ENCODE peak calls at places on chromosome 12, in five cellular contexts. One of them, this sample, is unnamed.
A peak's percentile ranks its signal among the peaks of the same experiment; 100 is the strongest.

GRCh38 chr12:53340398-53340797 is 4.2 kb upstream of the SP7 start:
- DNase-seq in brain microvascular endothelial cell: no peak
- DNase-seq in cardiac muscle cell: no peak
- DNase-seq in ovary: no peak
- DNase-seq in OCI-LY7: no peak
- DNase-seq in this sample: no peak

GRCh38 chr12:45853550-45853949 is 124.0 kb downstream of the ARID2 start:
- DNase-seq in brain microvascular endothelial cell: no peak
- DNase-seq in cardiac muscle cell: no peak
- DNase-seq in ovary: no peak
- DNase-seq in OCI-LY7: no peak
- DNase-seq in this sample: no peak

GRCh38 chr12:26678697-26679660 is 154.0 kb downstream of the ITPR2 start:
- DNase-seq in brain microvascular endothelial cell: no peak
- DNase-seq in cardiac muscle cell: no peak
- DNase-seq in ovary: no peak
- DNase-seq in OCI-LY7: no peak
- DNase-seq in this sample: no peak

GRCh38 chr12:14307004-14307403 is 58.5 kb upstream of the ATF7IP start:
- DNase-seq in brain microvascular endothelial cell: no peak
- DNase-seq in cardiac muscle cell: no peak
- DNase-seq in ovary: no peak
- DNase-seq in OCI-LY7: no peak
- DNase-seq in this sample: no peak

GRCh38 chr12:10235761-10236631 is 23.3 kb downstream of the GABARAPL1 start:
- DNase-seq in brain microvascular endothelial cell: no peak
- DNase-seq in cardiac muscle cell: peak; percentile 61
- DNase-seq in ovary: no peak
- DNase-seq in OCI-LY7: peak; percentile 79
- DNase-seq in this sample: no peak

GRCh38 chr12:102642199-102642598 is 161.8 kb upstream of the IGF1 start:
- DNase-seq in brain microvascular endothelial cell: peak; percentile 18
- DNase-seq in cardiac muscle cell: peak; percentile 31
- DNase-seq in ovary: no peak
- DNase-seq in OCI-LY7: no peak
- DNase-seq in this sample: no peak

GRCh38 chr12:22415342-22416309 is 81.1 kb upstream of the ST8SIA1 start:
- DNase-seq in brain microvascular endothelial cell: no peak
- DNase-seq in cardiac muscle cell: peak; percentile 50
- DNase-seq in ovary: no peak
- DNase-seq in OCI-LY7: no peak
- DNase-seq in this sample: no peak

GRCh38 chr12:10408842-10409241 is 715 bp downstream of the KLRC4 start:
- DNase-seq in brain microvascular endothelial cell: no peak
- DNase-seq in cardiac muscle cell: no peak
- DNase-seq in ovary: no peak
- DNase-seq in OCI-LY7: peak; percentile 51
- DNase-seq in this sample: no peak

GRCh38 chr12:116508145-116509121 is 50.7 kb upstream of the MAP1LC3B2 start:
- DNase-seq in brain microvascular endothelial cell: no peak
- DNase-seq in cardiac muscle cell: peak; percentile 54
- DNase-seq in ovary: peak; percentile 57
- DNase-seq in OCI-LY7: no peak
- DNase-seq in this sample: no peak

GRCh38 chr12:94329366-94329765 is 130.3 kb downstream of the CEP83 start:
- DNase-seq in brain microvascular endothelial cell: no peak
- DNase-seq in cardiac muscle cell: peak; percentile 30
- DNase-seq in ovary: no peak
- DNase-seq in OCI-LY7: no peak
- DNase-seq in this sample: no peak

GRCh38 chr12:95143784-95144205 is 70.4 kb upstream of the NR2C1 start:
- DNase-seq in brain microvascular endothelial cell: no peak
- DNase-seq in cardiac muscle cell: peak; percentile 38
- DNase-seq in ovary: no peak
- DNase-seq in OCI-LY7: no peak
- DNase-seq in this sample: no peak

GRCh38 chr12:22101749-22102243 is 55.8 kb downstream of the CMAS start:
- DNase-seq in brain microvascular endothelial cell: peak; percentile 74
- DNase-seq in cardiac muscle cell: peak; percentile 88
- DNase-seq in ovary: no peak
- DNase-seq in OCI-LY7: no peak
- DNase-seq in this sample: no peak

GRCh38 chr12:16385779-16386646 is 38.6 kb downstream of the MGST1 start:
- DNase-seq in brain microvascular endothelial cell: peak; percentile 51
- DNase-seq in cardiac muscle cell: peak; percentile 83
- DNase-seq in ovary: no peak
- DNase-seq in OCI-LY7: peak; percentile 14
- DNase-seq in this sample: peak; percentile 5

GRCh38 chr12:130714091-130714590 is 2.0 kb downstream of the RIMBP2 start:
- DNase-seq in brain microvascular endothelial cell: no peak
- DNase-seq in cardiac muscle cell: no peak
- DNase-seq in ovary: peak; percentile 18
- DNase-seq in OCI-LY7: no peak
- DNase-seq in this sample: no peak

GRCh38 chr12:56256326-56256960 is 1.7 kb downstream of the ANKRD52 start:
- DNase-seq in brain microvascular endothelial cell: no peak
- DNase-seq in cardiac muscle cell: peak; percentile 44
- DNase-seq in ovary: no peak
- DNase-seq in OCI-LY7: no peak
- DNase-seq in this sample: no peak

GRCh38 chr12:131740626-131741025 is 29.7 kb downstream of the SFSWAP start:
- DNase-seq in brain microvascular endothelial cell: no peak
- DNase-seq in cardiac muscle cell: no peak
- DNase-seq in ovary: no peak
- DNase-seq in OCI-LY7: no peak
- DNase-seq in this sample: no peak

GRCh38 chr12:56996793-56997545 is 9.4 kb downstream of the ZBTB39 start:
- DNase-seq in brain microvascular endothelial cell: no peak
- DNase-seq in cardiac muscle cell: no peak
- DNase-seq in ovary: no peak
- DNase-seq in OCI-LY7: no peak
- DNase-seq in this sample: no peak

GRCh38 chr12:115984607-115985006 is 292.9 kb downstream of the MED13L start:
- DNase-seq in brain microvascular endothelial cell: no peak
- DNase-seq in cardiac muscle cell: no peak
- DNase-seq in ovary: no peak
- DNase-seq in OCI-LY7: no peak
- DNase-seq in this sample: no peak

GRCh38 chr12:42213023-42213422 is 25.0 kb downstream of the YAF2 start:
- DNase-seq in brain microvascular endothelial cell: peak; percentile 6
- DNase-seq in cardiac muscle cell: no peak
- DNase-seq in ovary: no peak
- DNase-seq in OCI-LY7: peak; percentile 13
- DNase-seq in this sample: no peak

GRCh38 chr12:117105902-117106301 is 6.7 kb upstream of the TESC start:
- DNase-seq in brain microvascular endothelial cell: no peak
- DNase-seq in cardiac muscle cell: no peak
- DNase-seq in ovary: no peak
- DNase-seq in OCI-LY7: peak; percentile 34
- DNase-seq in this sample: no peak

GRCh38 chr12:15918066-15918465 is 6.9 kb downstream of the DERA start:
- DNase-seq in brain microvascular endothelial cell: no peak
- DNase-seq in cardiac muscle cell: no peak
- DNase-seq in ovary: no peak
- DNase-seq in OCI-LY7: no peak
- DNase-seq in this sample: no peak

GRCh38 chr12:57258977-57259970 is 8.3 kb upstream of the STAC3 start:
- DNase-seq in brain microvascular endothelial cell: no peak
- DNase-seq in cardiac muscle cell: peak; percentile 84
- DNase-seq in ovary: no peak
- DNase-seq in OCI-LY7: no peak
- DNase-seq in this sample: no peak

GRCh38 chr12:12976366-12976765 is 23.7 kb downstream of the HEBP1 start:
- DNase-seq in brain microvascular endothelial cell: peak; percentile 97
- DNase-seq in cardiac muscle cell: peak; percentile 91
- DNase-seq in ovary: no peak
- DNase-seq in OCI-LY7: no peak
- DNase-seq in this sample: peak; percentile 99

GRCh38 chr12:75798527-75798926 is 233.0 kb downstream of the PHLDA1 start:
- DNase-seq in brain microvascular endothelial cell: no peak
- DNase-seq in cardiac muscle cell: no peak
- DNase-seq in ovary: no peak
- DNase-seq in OCI-LY7: no peak
- DNase-seq in this sample: no peak

GRCh38 chr12:113385282-113385882 is 18.3 kb downstream of the SDS start:
- DNase-seq in brain microvascular endothelial cell: no peak
- DNase-seq in cardiac muscle cell: no peak
- DNase-seq in ovary: no peak
- DNase-seq in OCI-LY7: no peak
- DNase-seq in this sample: no peak

GRCh38 chr12:20946732-20947131 is 136.2 kb downstream of the SLCO1B3 start:
- DNase-seq in brain microvascular endothelial cell: peak; percentile 32
- DNase-seq in cardiac muscle cell: peak; percentile 0
- DNase-seq in ovary: no peak
- DNase-seq in OCI-LY7: peak; percentile 42
- DNase-seq in this sample: no peak

DNA sequence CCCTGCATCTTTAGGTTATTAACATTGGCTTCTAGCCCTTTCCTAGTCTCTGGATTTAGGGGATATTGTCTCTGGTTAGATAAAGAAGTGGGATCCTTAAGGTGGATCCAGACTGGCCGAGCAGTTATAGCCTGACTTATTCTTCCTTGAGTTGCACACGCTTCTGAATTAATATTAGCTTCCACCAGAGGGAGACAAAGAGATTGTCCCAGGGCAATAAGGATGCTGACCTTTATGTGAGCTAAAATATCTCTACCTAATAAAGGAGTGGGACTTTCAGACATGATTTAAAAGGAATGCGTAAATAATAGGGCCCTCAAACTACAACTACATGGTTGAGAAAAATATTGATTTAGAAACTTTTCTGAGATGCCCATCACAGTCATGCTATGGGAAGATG is 139.7 kb downstream of the SLCO1B3 start:
- DNase-seq in brain microvascular endothelial cell: peak; percentile 18
- DNase-seq in cardiac muscle cell: peak; percentile 15
- DNase-seq in ovary: no peak
- DNase-seq in OCI-LY7: peak; percentile 35
- DNase-seq in this sample: no peak
- TF ChIP-seq CTCF in brain microvascular endothelial cell: peak; percentile 42
- TF ChIP-seq CTCF in cardiac muscle cell: peak; percentile 22
- TF ChIP-seq CTCF in ovary: no peak
- TF ChIP-seq CTCF in OCI-LY7: peak; percentile 81
- TF ChIP-seq CTCF in this sample: no peak

GRCh38 chr12:50508420-50508819 is 3.6 kb downstream of the DIP2B start:
- DNase-seq in brain microvascular endothelial cell: no peak
- DNase-seq in cardiac muscle cell: no peak
- DNase-seq in ovary: no peak
- DNase-seq in OCI-LY7: no peak
- DNase-seq in this sample: no peak
- H3K4me3 ChIP-seq in brain microvascular endothelial cell: no peak overlapping the region
- H3K4me3 ChIP-seq in cardiac muscle cell: no peak overlapping the region
- H3K4me3 ChIP-seq in ovary: no peak overlapping the region
- H3K4me3 ChIP-seq in OCI-LY7: no peak overlapping the region
- H3K4me3 ChIP-seq in this sample: no peak overlapping the region

GRCh38 chr12:59375633-59376032 is 220.2 kb upstream of the SLC16A7 start:
- DNase-seq in brain microvascular endothelial cell: no peak
- DNase-seq in cardiac muscle cell: peak; percentile 5
- DNase-seq in ovary: no peak
- DNase-seq in OCI-LY7: no peak
- DNase-seq in this sample: no peak

GRCh38 chr12:59370933-59371332 is 224.9 kb upstream of the SLC16A7 start:
- DNase-seq in brain microvascular endothelial cell: no peak
- DNase-seq in cardiac muscle cell: no peak
- DNase-seq in ovary: no peak
- DNase-seq in OCI-LY7: no peak
- DNase-seq in this sample: no peak

GRCh38 chr12:59374783-59375182 is 221.0 kb upstream of the SLC16A7 start:
- DNase-seq in brain microvascular endothelial cell: no peak
- DNase-seq in cardiac muscle cell: no peak
- DNase-seq in ovary: no peak
- DNase-seq in OCI-LY7: no peak
- DNase-seq in this sample: no peak

DNA sequence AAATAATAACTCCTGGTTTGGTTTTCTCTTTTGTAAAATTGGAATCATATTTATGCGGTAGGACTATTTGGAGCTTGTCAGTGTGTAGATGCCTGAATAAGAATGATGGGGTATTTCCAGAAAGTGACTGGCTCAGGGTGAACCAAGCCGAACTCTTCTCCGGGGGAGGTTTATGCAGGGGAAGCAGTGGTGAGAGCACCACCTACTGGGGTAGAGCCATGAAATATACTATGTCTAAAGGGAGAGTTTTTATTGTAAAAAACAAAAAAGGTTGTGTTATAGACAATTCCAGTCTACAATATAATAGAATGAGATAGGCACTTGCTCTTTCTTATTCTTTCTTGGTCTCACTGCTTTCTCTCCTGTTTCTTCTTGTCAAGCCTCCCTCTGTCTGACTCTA is 222.9 kb upstream of the SLC16A7 start:
- DNase-seq in brain microvascular endothelial cell: peak; percentile 43
- DNase-seq in cardiac muscle cell: peak; percentile 8
- DNase-seq in ovary: no peak
- DNase-seq in OCI-LY7: no peak
- DNase-seq in this sample: no peak
- TF ChIP-seq CTCF in brain microvascular endothelial cell: peak; percentile 59
- TF ChIP-seq CTCF in cardiac muscle cell: peak; percentile 13
- TF ChIP-seq CTCF in ovary: no peak
- TF ChIP-seq CTCF in OCI-LY7: peak; percentile 54
- TF ChIP-seq CTCF in this sample: peak; percentile 45

GRCh38 chr12:48237048-48237630 is 34.0 kb upstream of the OR10AD1 start:
- DNase-seq in brain microvascular endothelial cell: no peak
- DNase-seq in cardiac muscle cell: peak; percentile 54
- DNase-seq in ovary: no peak
- DNase-seq in OCI-LY7: no peak
- DNase-seq in this sample: no peak

GRCh38 chr12:48235796-48236333 is 32.8 kb upstream of the OR10AD1 start:
- DNase-seq in brain microvascular endothelial cell: no peak
- DNase-seq in cardiac muscle cell: peak; percentile 59
- DNase-seq in ovary: no peak
- DNase-seq in OCI-LY7: no peak
- DNase-seq in this sample: no peak
- H3K4me3 ChIP-seq in brain microvascular endothelial cell: no peak overlapping the region
- H3K4me3 ChIP-seq in cardiac muscle cell: no peak overlapping the region
- H3K4me3 ChIP-seq in ovary: no peak overlapping the region
- H3K4me3 ChIP-seq in OCI-LY7: no peak overlapping the region
- H3K4me3 ChIP-seq in this sample: no peak overlapping the region

DNA sequence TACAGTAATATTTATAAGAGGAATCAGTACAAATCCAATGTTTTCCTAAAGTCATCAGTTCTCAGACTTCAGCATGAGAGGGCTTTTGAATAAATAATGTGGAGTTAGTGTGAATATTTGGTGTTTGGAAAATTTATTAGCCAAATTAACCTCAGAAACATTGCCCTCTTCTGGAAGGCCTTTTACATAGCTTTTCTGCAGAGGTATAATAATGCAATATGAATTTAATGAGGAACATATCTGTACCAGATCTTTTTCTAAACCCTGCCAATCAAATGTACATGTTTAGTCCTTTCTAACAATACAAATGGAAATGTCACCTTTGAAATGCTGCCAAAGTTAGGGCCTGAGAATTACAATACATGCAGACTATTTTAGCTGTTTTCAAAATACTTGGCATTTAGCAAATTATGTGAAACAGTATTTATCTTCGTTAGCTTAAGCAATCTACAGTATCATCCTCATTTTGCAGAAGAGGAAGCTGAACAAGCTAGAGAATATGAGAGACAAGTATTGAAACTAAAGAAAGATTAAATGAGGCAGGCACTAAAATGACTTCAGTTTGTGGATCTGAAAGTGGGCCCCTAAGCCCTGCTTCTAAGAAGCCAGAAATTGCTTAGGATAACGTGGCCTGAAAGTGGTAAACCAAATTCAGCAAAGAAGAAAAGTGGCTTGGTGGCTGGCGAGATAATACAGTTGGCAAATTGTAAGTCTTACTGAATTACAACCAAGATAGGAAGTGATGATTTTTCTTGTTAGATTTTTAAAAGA is 60.4 kb upstream of the MANSC4 start:
- DNase-seq in brain microvascular endothelial cell: no peak
- DNase-seq in cardiac muscle cell: peak; percentile 32
- DNase-seq in ovary: no peak
- DNase-seq in OCI-LY7: peak; percentile 8
- DNase-seq in this sample: no peak
- TF ChIP-seq CTCF in brain microvascular endothelial cell: peak; percentile 37
- TF ChIP-seq CTCF in cardiac muscle cell: peak; percentile 54
- TF ChIP-seq CTCF in ovary: no peak
- TF ChIP-seq CTCF in OCI-LY7: peak; percentile 59
- TF ChIP-seq CTCF in this sample: peak; percentile 50

This sample was measured in BJ.